ENCODE peak calls at places on chromosome 19, in four cellular contexts. U is HepG2, S is WTC11, Z is K562. T is an unnamed sample.

GRCh38 chr19:39524495-39524894 is 8.2 kb downstream of the EID2B start:
- DNase-seq in U (peak; percentile 50), S (no peak), Z (no peak), T (no peak)

GRCh38 chr19:7230826-7231225 is 63.4 kb downstream of the INSR start:
- DNase-seq in S (no peak), Z (no peak), U (no peak), T (no peak)

GRCh38 chr19:7887408-7888144 is 734 bp upstream of the LRRC8E start:
- DNase-seq in U (no peak), Z (no peak), S (no peak), T (no peak)

GRCh38 chr19:40157059-40157458 is 34.2 kb upstream of the MAP3K10 start:
- DNase-seq in Z (no peak), U (no peak), S (no peak), T (no peak)

GRCh38 chr19:29845576-29846176 is 33.9 kb downstream of the CCNE1 start:
- DNase-seq in U (no peak), S (no peak), Z (peak; percentile 29), T (peak; percentile 51)

GRCh38 chr19:39840492-39840891 is 5.7 kb downstream of the FBL start:
- DNase-seq in Z (no peak), U (no peak), S (no peak), T (no peak)

GRCh38 chr19:15418588-15419412 is at the start of gene AKAP8L:
- DNase-seq in Z (peak; percentile 100), S (peak; percentile 99), U (peak; percentile 99), T (peak; percentile 98)

GRCh38 chr19:1970003-1970805 is 29.2 kb downstream of the CSNK1G2 start:
- DNase-seq in U (no peak), S (no peak), Z (no peak), T (no peak)

GRCh38 chr19:1765904-1766799 is 12.8 kb downstream of the ONECUT3 start:
- DNase-seq in U (no peak), S (no peak), Z (no peak), T (no peak)

GRCh38 chr19:38545596-38545995 is 72.2 kb downstream of the MAP4K1 start:
- DNase-seq in U (no peak), Z (no peak), S (no peak), T (no peak)

GRCh38 chr19:10862561-10863106 is 8.7 kb upstream of the CARM1 start:
- DNase-seq in S (no peak), Z (peak; percentile 50), U (no peak), T (no peak)

GRCh38 chr19:10861118-10861651 is 10.2 kb upstream of the CARM1 start:
- DNase-seq in U (peak; percentile 54), S (peak; percentile 78), Z (peak; percentile 36), T (no peak)

GRCh38 chr19:10855879-10856522 is 7.8 kb downstream of the C19orf38 start:
- DNase-seq in Z (no peak), U (no peak), S (peak; percentile 54), T (no peak)

GRCh38 chr19:10854350-10855089 is 6.3 kb downstream of the C19orf38 start:
- DNase-seq in S (no peak), Z (no peak), U (peak; percentile 67), T (no peak)

DNA sequence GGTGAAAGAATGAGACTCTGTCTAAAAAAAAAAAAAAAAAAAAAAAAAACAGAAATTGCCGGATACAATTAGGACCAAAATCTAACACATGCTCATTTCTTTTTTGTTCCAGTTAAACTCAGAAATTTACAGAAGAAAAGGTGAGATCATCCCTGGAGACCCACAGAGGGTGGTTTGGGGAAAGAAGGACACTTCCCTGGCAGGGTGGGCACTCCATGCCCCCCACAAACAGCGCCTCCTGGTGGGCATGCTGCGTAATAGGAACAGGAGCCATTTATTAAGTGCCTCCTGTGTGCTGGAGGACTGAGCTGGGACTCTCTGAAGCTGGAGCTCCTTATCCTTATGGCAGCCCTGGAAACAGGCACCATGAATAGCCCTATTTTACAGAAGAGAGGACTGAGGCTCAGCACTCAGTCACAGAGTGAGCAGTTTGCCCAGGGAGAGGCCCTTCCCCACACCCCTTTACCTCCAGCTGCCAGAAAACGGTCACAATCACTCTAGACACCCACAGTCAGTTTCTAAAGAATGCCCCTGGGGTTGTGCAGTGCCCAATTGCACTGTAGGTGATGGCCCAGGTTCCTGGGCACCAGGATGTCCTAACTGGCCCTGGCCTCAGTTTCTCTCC is 10.1 kb downstream of the C19orf38 start:
- DNase-seq in U (no peak), S (peak; percentile 64), Z (peak; percentile 61), T (peak; percentile 68)
- TF ChIP-seq ELF4 in U (no peak), S (no peak), Z (no peak), T (no peak)

GRCh38 chr19:48061401-48062344 is 17.8 kb upstream of the CABP5 start:
- DNase-seq in S (peak; percentile 41), U (no peak), Z (no peak), T (no peak)
- TF ChIP-seq ELF4 in S (no peak), U (no peak), Z (no peak), T (no peak)

GRCh38 chr19:48991011-48991609 is 2.0 kb downstream of the GYS1 start:
- DNase-seq in U (no peak), S (no peak), Z (no peak), T (no peak)

GRCh38 chr19:48990400-48990799 is 2.7 kb downstream of the GYS1 start:
- DNase-seq in S (no peak), U (no peak), Z (no peak), T (no peak)

GRCh38 chr19:48992571-48993174 is 436 bp downstream of the GYS1 start:
- DNase-seq in U (no peak), Z (no peak), S (no peak), T (no peak)

GRCh38 chr19:48993175-48994034 is at the start of the genes GYS1 and RUVBL2:
- DNase-seq in U (peak; percentile 99), S (peak; percentile 100), Z (peak; percentile 99), T (peak; percentile 99)

DNA sequence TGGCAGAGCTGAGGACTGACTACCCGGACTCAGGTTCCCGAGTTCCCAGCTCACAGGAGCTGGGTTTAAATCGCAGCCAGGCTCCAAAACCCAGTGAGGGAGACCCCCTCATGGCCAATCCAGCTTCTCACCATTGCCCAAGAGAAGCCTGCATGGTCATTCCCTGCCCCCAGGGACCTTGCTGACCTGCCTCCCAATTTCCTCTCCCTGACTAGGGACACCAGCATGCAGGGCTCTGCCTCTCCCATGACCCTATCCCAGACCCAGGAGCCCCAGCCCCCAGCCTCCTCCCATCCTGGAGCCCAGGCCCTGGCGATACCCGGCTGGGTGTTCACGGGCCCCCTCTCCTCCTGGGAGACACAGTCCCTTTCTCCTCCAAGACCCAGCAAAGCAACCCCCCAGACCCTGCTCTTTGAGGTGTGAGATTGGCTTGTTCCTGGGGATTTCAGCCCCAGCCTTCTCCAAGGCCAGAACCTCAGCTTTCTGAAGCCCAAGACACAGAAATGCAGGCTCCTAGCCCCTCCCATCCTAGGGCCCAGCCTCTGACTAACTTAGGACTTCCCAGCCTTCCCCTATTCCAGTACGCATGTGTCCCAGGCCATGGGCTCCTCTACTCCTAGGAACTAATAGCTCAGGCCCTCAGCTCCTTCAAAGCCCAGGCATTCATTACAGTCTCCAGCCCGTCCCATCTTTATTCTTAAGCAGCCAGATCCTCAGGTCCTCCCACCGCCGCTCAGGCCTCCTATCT is 1.1 kb downstream of the GYS1 start:
- DNase-seq in Z (peak; percentile 56), S (no peak), U (no peak), T (peak; percentile 60)
- TF ChIP-seq ELF4 in Z (no peak), S (no peak), U (no peak), T (no peak)

GRCh38 chr19:58350001-58350801 is 3.1 kb downstream of the A1BG start:
- DNase-seq in Z (no peak), U (no peak), S (no peak), T (no peak)
- TF ChIP-seq ELF4 in Z (no peak), U (no peak), S (no peak), T (no peak)

GRCh38 chr19:4980838-4981680 is 12.1 kb downstream of the KDM4B start:
- DNase-seq in S (peak; percentile 54), U (no peak), Z (peak; percentile 27), T (no peak)
- TF ChIP-seq ELF4 in S (no peak), U (no peak), Z (no peak), T (no peak)

GRCh38 chr19:13537454-13537853 is 31.2 kb upstream of the CACNA1A start:
- DNase-seq in U (no peak), S (peak; percentile 40), Z (peak; percentile 33), T (no peak)
- TF ChIP-seq ELF4 in U (no peak), S (no peak), Z (no peak), T (no peak)

DNA sequence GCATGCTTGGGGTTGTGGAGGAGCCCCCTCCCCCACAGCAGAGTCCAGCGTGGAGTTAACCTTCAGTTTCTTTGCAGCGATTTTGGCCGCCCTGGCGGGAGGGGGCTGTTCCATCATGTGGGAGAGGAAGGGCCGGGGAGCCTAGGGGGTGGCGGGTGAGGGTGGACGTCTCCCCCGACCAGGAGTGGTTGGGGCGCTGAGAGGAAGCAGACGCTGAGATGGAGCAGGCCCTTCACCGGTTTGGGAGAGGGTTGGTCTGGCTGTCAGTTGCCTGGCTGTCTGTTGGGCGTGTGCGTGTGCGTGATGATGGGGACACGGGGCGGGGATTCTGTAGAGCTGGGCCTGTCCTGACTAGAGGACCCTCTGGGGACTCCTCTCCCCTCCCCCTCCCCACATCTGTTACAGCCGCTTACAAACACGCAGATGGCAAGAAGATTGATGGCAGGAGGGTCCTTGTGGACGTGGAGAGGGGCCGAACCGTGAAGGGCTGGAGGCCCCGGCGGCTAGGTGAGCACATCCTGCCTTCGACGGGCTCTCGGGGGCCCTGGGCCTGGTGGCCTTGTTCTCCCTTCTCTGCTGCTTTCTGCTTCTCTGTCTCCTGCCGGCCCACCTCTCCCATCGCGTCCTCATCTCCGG is 9.8 kb upstream of the LIN7B start:
- DNase-seq in Z (no peak), S (no peak), U (no peak), T (no peak)
- TF ChIP-seq ELF4 in Z (no peak), S (no peak), U (no peak), T (no peak)

DNA sequence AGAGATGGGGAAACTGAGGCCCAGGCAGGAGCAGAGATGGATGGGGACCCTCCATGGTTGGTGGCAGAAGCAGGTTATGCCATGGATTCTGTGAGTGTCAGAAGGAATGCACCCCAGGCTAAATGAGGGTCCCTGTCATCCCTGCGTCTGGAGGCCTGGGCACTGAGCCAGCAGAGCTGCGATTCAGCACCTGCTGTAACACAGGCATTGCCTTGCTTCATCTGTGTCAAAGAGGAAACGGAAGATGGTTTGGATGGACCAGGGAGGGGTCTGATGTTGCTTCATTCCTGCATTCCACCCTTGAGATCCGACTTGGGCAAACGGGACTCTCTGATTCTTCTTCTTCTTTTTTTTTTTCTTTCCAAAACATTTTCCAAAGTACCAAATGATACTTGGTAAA is 1.2 kb downstream of the C5AR1 start:
- DNase-seq in Z (no peak), U (peak; percentile 36), S (no peak), T (no peak)
- TF ChIP-seq ELF4 in Z (no peak), U (no peak), S (no peak), T (no peak)

DNA sequence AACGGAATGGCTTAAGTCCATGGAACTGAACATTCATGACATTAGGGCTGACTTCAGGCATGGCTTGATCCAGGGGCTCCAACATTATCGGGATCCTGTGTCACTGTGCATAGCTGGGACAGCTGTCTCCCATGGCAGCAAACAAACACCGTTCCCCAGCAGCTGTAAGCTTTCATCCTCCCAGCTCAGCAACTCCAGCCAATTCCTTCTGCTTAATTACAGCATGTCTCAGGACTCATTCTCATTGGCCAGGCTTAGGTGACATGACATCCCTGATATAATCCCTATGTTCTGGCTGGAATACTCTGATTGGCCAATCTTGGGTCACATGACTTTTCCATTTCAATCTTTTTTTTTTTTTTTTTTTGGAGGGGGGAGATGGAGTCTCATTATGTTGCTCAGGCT is 10.9 kb upstream of the TLE5 start:
- DNase-seq in U (peak; percentile 71), Z (peak; percentile 94), S (no peak), T (peak; percentile 78)
- TF ChIP-seq ELF4 in U (no peak), Z (no peak), S (no peak), T (no peak)